ENCODE peak calls at places on chromosomes 2 and 18, in eight cellular contexts. One of them, this sample, is unnamed.

GRCh38 chr2:130261970-130262760 is 63.9 kb upstream of the TUBA3E start:
- DNase-seq in K562: no peak
- DNase-seq in Panc1: no peak
- DNase-seq in HepG2: no peak
- DNase-seq in breast epithelium: no peak
- DNase-seq in sigmoid colon: no peak
- DNase-seq in stomach: no peak
- DNase-seq in HL-60: no peak
- DNase-seq in this sample: no peak

GRCh38 chr2:112728029-112728362 is 7.2 kb downstream of the NT5DC4 start:
- DNase-seq in K562: peak; percentile 80
- DNase-seq in Panc1: no peak
- DNase-seq in HepG2: no peak
- DNase-seq in breast epithelium: no peak
- DNase-seq in sigmoid colon: no peak
- DNase-seq in stomach: no peak
- DNase-seq in HL-60: no peak
- DNase-seq in this sample: no peak

GRCh38 chr2:208227581-208228232 is 27.2 kb downstream of the IDH1 start:
- DNase-seq in K562: no peak
- DNase-seq in Panc1: no peak
- DNase-seq in HepG2: no peak
- DNase-seq in breast epithelium: no peak
- DNase-seq in sigmoid colon: no peak
- DNase-seq in stomach: no peak
- DNase-seq in HL-60: no peak
- DNase-seq in this sample: no peak

GRCh38 chr2:20164061-20164733 is 60.7 kb downstream of the SDC1 start:
- DNase-seq in K562: no peak
- DNase-seq in Panc1: no peak
- DNase-seq in HepG2: no peak
- DNase-seq in breast epithelium: no peak
- DNase-seq in sigmoid colon: no peak
- DNase-seq in stomach: no peak
- DNase-seq in HL-60: no peak
- DNase-seq in this sample: peak; percentile 36

GRCh38 chr2:38581193-38582147 is 21.3 kb downstream of the HNRNPLL start:
- DNase-seq in K562: peak; percentile 29
- DNase-seq in Panc1: no peak
- DNase-seq in HepG2: peak; percentile 80
- DNase-seq in breast epithelium: no peak
- DNase-seq in sigmoid colon: no peak
- DNase-seq in stomach: no peak
- DNase-seq in HL-60: no peak
- DNase-seq in this sample: no peak

GRCh38 chr2:76998713-76999112 is 523.5 kb downstream of the LRRTM4 start:
- DNase-seq in K562: no peak
- DNase-seq in Panc1: no peak
- DNase-seq in HepG2: no peak
- DNase-seq in breast epithelium: no peak
- DNase-seq in sigmoid colon: no peak
- DNase-seq in stomach: no peak
- DNase-seq in HL-60: no peak
- DNase-seq in this sample: no peak

GRCh38 chr2:16773080-16773713 is 107.6 kb upstream of the CYRIA start:
- DNase-seq in K562: peak; percentile 52
- DNase-seq in Panc1: peak; percentile 15
- DNase-seq in HepG2: peak; percentile 43
- DNase-seq in breast epithelium: no peak
- DNase-seq in sigmoid colon: no peak
- DNase-seq in stomach: peak; percentile 38
- DNase-seq in HL-60: peak; percentile 32
- DNase-seq in this sample: no peak

GRCh38 chr2:151326532-151326931 is 30.9 kb upstream of the TNFAIP6 start:
- DNase-seq in K562: no peak
- DNase-seq in Panc1: no peak
- DNase-seq in HepG2: no peak
- DNase-seq in breast epithelium: no peak
- DNase-seq in sigmoid colon: no peak
- DNase-seq in stomach: no peak
- DNase-seq in HL-60: no peak
- DNase-seq in this sample: no peak

GRCh38 chr2:163850036-163850435 is 114.2 kb upstream of the FIGN start:
- DNase-seq in K562: no peak
- DNase-seq in Panc1: no peak
- DNase-seq in HepG2: no peak
- DNase-seq in breast epithelium: no peak
- DNase-seq in sigmoid colon: no peak
- DNase-seq in stomach: no peak
- DNase-seq in HL-60: no peak
- DNase-seq in this sample: no peak

GRCh38 chr2:191150451-191151314 is at the start of gene STAT4:
- DNase-seq in K562: no peak
- DNase-seq in Panc1: no peak
- DNase-seq in HepG2: no peak
- DNase-seq in breast epithelium: no peak
- DNase-seq in sigmoid colon: peak; percentile 65
- DNase-seq in stomach: peak; percentile 62
- DNase-seq in HL-60: no peak
- DNase-seq in this sample: no peak

GRCh38 chr2:156695595-156695994 is 259.4 kb downstream of the GPD2 start:
- DNase-seq in K562: no peak
- DNase-seq in Panc1: no peak
- DNase-seq in HepG2: no peak
- DNase-seq in breast epithelium: no peak
- DNase-seq in sigmoid colon: no peak
- DNase-seq in stomach: no peak
- DNase-seq in HL-60: no peak
- DNase-seq in this sample: no peak

GRCh38 chr2:191115801-191116200 is 35.0 kb downstream of the STAT4 start:
- DNase-seq in K562: no peak
- DNase-seq in Panc1: no peak
- DNase-seq in HepG2: no peak
- DNase-seq in breast epithelium: no peak
- DNase-seq in sigmoid colon: no peak
- DNase-seq in stomach: no peak
- DNase-seq in HL-60: no peak
- DNase-seq in this sample: no peak

GRCh38 chr2:169050476-169051240 is 18.7 kb upstream of the DHRS9 start:
- DNase-seq in K562: peak; percentile 70
- DNase-seq in Panc1: no peak
- DNase-seq in HepG2: no peak
- DNase-seq in breast epithelium: no peak
- DNase-seq in sigmoid colon: no peak
- DNase-seq in stomach: no peak
- DNase-seq in HL-60: no peak
- DNase-seq in this sample: no peak

GRCh38 chr18:23906658-23907057 is 107.9 kb upstream of the TTC39C start:
- DNase-seq in K562: no peak
- DNase-seq in Panc1: no peak
- DNase-seq in HepG2: no peak
- DNase-seq in breast epithelium: no peak
- DNase-seq in sigmoid colon: no peak
- DNase-seq in stomach: no peak
- DNase-seq in HL-60: no peak
- DNase-seq in this sample: no peak

GRCh38 chr18:77131652-77132368 is 773 bp downstream of the MBP start:
- DNase-seq in K562: no peak
- DNase-seq in Panc1: no peak
- DNase-seq in HepG2: no peak
- DNase-seq in breast epithelium: peak; percentile 60
- DNase-seq in sigmoid colon: peak; percentile 85
- DNase-seq in stomach: peak; percentile 65
- DNase-seq in HL-60: no peak
- DNase-seq in this sample: peak; percentile 87

GRCh38 chr2:68387408-68388350 is 22.6 kb downstream of the PLEK start:
- DNase-seq in K562: no peak
- DNase-seq in Panc1: no peak
- DNase-seq in HepG2: no peak
- DNase-seq in breast epithelium: no peak
- DNase-seq in sigmoid colon: no peak
- DNase-seq in stomach: no peak
- DNase-seq in HL-60: peak; percentile 75
- DNase-seq in this sample: no peak

GRCh38 chr2:162435676-162436075 is 91.7 kb downstream of the GCA start:
- DNase-seq in K562: no peak
- DNase-seq in Panc1: no peak
- DNase-seq in HepG2: peak; percentile 29
- DNase-seq in breast epithelium: no peak
- DNase-seq in sigmoid colon: no peak
- DNase-seq in stomach: no peak
- DNase-seq in HL-60: no peak
- DNase-seq in this sample: no peak

GRCh38 chr2:207993141-207993763 is 32.1 kb downstream of the PLEKHM3 start:
- DNase-seq in K562: no peak
- DNase-seq in Panc1: no peak
- DNase-seq in HepG2: no peak
- DNase-seq in breast epithelium: no peak
- DNase-seq in sigmoid colon: no peak
- DNase-seq in stomach: no peak
- DNase-seq in HL-60: no peak
- DNase-seq in this sample: no peak

GRCh38 chr2:153432381-153432780 is 46.2 kb downstream of the RPRM start:
- DNase-seq in K562: no peak
- DNase-seq in Panc1: no peak
- DNase-seq in HepG2: no peak
- DNase-seq in breast epithelium: no peak
- DNase-seq in sigmoid colon: no peak
- DNase-seq in stomach: no peak
- DNase-seq in HL-60: no peak
- DNase-seq in this sample: no peak

GRCh38 chr2:135913726-135914365 is 37.6 kb upstream of the MCM6 start:
- DNase-seq in K562: peak; percentile 30
- DNase-seq in Panc1: peak; percentile 12
- DNase-seq in HepG2: peak; percentile 40
- DNase-seq in breast epithelium: no peak
- DNase-seq in sigmoid colon: no peak
- DNase-seq in stomach: no peak
- DNase-seq in HL-60: no peak
- DNase-seq in this sample: no peak

GRCh38 chr2:27291865-27292264 is 9.6 kb downstream of the TRIM54 start:
- DNase-seq in K562: peak; percentile 59
- DNase-seq in Panc1: no peak
- DNase-seq in HepG2: peak; percentile 44
- DNase-seq in breast epithelium: no peak
- DNase-seq in sigmoid colon: no peak
- DNase-seq in stomach: no peak
- DNase-seq in HL-60: no peak
- DNase-seq in this sample: no peak

GRCh38 chr18:49359732-49360444 is 100.6 kb downstream of the DYM start:
- DNase-seq in K562: no peak
- DNase-seq in Panc1: no peak
- DNase-seq in HepG2: no peak
- DNase-seq in breast epithelium: no peak
- DNase-seq in sigmoid colon: no peak
- DNase-seq in stomach: no peak
- DNase-seq in HL-60: no peak
- DNase-seq in this sample: no peak

GRCh38 chr2:120489023-120489422 is 143.1 kb downstream of the INHBB start:
- DNase-seq in K562: no peak
- DNase-seq in Panc1: no peak
- DNase-seq in HepG2: no peak
- DNase-seq in breast epithelium: no peak
- DNase-seq in sigmoid colon: no peak
- DNase-seq in stomach: no peak
- DNase-seq in HL-60: no peak
- DNase-seq in this sample: no peak

GRCh38 chr2:44137048-44137447 is 31.6 kb upstream of the PPM1B start:
- DNase-seq in K562: no peak
- DNase-seq in Panc1: no peak
- DNase-seq in HepG2: no peak
- DNase-seq in breast epithelium: no peak
- DNase-seq in sigmoid colon: no peak
- DNase-seq in stomach: no peak
- DNase-seq in HL-60: no peak
- DNase-seq in this sample: no peak
- H3K27ac ChIP-seq in K562: no peak overlapping the region
- H3K27ac ChIP-seq in Panc1: no peak overlapping the region
- H3K27ac ChIP-seq in HepG2: no peak overlapping the region
- H3K27ac ChIP-seq in breast epithelium: no peak overlapping the region
- H3K27ac ChIP-seq in sigmoid colon: no peak overlapping the region
- H3K27ac ChIP-seq in stomach: no peak overlapping the region
- H3K27ac ChIP-seq in HL-60: peak overlapping the region; percentile 12
- H3K27ac ChIP-seq in this sample: no peak overlapping the region

GRCh38 chr2:9538000-9538507 is 17.6 kb downstream of the ADAM17 start:
- DNase-seq in K562: no peak
- DNase-seq in Panc1: no peak
- DNase-seq in HepG2: no peak
- DNase-seq in breast epithelium: no peak
- DNase-seq in sigmoid colon: no peak
- DNase-seq in stomach: no peak
- DNase-seq in HL-60: peak; percentile 61
- DNase-seq in this sample: no peak
- TF ChIP-seq POLR2AphosphoS5 in K562: no peak
- TF ChIP-seq POLR2AphosphoS5 in Panc1: no peak
- TF ChIP-seq POLR2AphosphoS5 in HepG2: no peak
- TF ChIP-seq POLR2AphosphoS5 in breast epithelium: no peak
- TF ChIP-seq POLR2AphosphoS5 in sigmoid colon: peak; percentile 10
- TF ChIP-seq POLR2AphosphoS5 in stomach: no peak
- TF ChIP-seq POLR2AphosphoS5 in HL-60: no peak
- TF ChIP-seq POLR2AphosphoS5 in this sample: no peak

GRCh38 chr18:79523221-79523737 is 127.5 kb downstream of the NFATC1 start:
- DNase-seq in K562: no peak
- DNase-seq in Panc1: no peak
- DNase-seq in HepG2: no peak
- DNase-seq in breast epithelium: peak; percentile 6
- DNase-seq in sigmoid colon: no peak
- DNase-seq in stomach: no peak
- DNase-seq in HL-60: no peak
- DNase-seq in this sample: no peak
- TF ChIP-seq CTCF in K562: no peak
- TF ChIP-seq CTCF in Panc1: no peak
- TF ChIP-seq CTCF in HepG2: no peak
- TF ChIP-seq CTCF in breast epithelium: no peak
- TF ChIP-seq CTCF in sigmoid colon: no peak
- TF ChIP-seq CTCF in stomach: no peak
- TF ChIP-seq CTCF in HL-60: no peak
- TF ChIP-seq CTCF in this sample: no peak

DNA sequence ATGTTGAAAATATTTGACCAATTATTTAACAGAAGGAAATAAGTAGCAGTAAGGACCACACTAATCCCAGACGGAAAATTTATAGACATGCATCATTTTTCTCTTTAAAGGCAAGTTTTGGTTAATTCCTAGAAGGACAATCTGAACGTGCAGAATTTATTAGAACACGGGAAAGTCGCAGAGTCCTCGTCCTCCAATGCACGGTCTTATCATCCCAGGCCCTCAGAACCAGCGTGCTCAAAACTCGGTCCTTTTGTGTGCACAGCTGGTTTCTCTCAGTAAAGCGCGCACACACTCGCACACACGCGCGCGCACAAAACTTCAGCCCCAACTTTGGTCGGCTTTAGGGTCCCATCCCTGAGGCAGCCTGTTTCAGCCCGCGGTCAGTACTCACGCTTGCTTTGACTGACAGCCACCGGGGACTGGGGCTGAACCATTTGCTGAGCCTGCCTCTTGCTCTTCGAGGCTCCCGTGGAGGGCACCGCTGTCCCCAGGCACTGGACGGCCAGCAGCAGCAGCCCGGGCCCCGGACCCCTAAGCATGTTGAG is 533 bp downstream of the FN1 start:
- DNase-seq in K562: peak; percentile 28
- DNase-seq in Panc1: no peak
- DNase-seq in HepG2: no peak
- DNase-seq in breast epithelium: no peak
- DNase-seq in sigmoid colon: peak; percentile 79
- DNase-seq in stomach: peak; percentile 26
- DNase-seq in HL-60: no peak
- DNase-seq in this sample: no peak
- H3K27ac ChIP-seq in K562: no peak overlapping the region
- H3K27ac ChIP-seq in Panc1: no peak overlapping the region
- H3K27ac ChIP-seq in HepG2: peak overlapping the region; percentile 71
- H3K27ac ChIP-seq in breast epithelium: peak overlapping the region; percentile 87
- H3K27ac ChIP-seq in sigmoid colon: peak overlapping the region; percentile 95
- H3K27ac ChIP-seq in stomach: peak overlapping the region; percentile 86
- H3K27ac ChIP-seq in HL-60: no peak overlapping the region
- H3K27ac ChIP-seq in this sample: peak overlapping the region; percentile 87